ENCODE peak calls at places on chromosomes 5 and 9, in six cellular contexts. Y, V, U, W, J and K are unnamed samples.

GRCh38 chr5:32712463-32713395 is 1.6 kb downstream of the NPR3 start:
- DNase-seq in V (no peak), J (no peak), W (peak), Y (no peak), U (no peak), K (no peak)

GRCh38 chr5:18037718-18038117 is 403.5 kb downstream of the TAF11L14 start:
- DNase-seq in W (no peak), J (no peak), Y (no peak), U (no peak), V (no peak), K (peak)

GRCh38 chr5:132810605-132811004 is 2.5 kb upstream of the SOWAHA start:
- DNase-seq in J (no peak), V (no peak), Y (no peak), W (no peak), U (no peak), K (no peak)

GRCh38 chr9:73219985-73220626 is 68.4 kb downstream of the ANXA1 start:
- DNase-seq in V (peak), W (no peak), U (no peak), J (no peak), Y (no peak), K (peak)

GRCh38 chr5:55864606-55865541 is 13.7 kb downstream of the IL31RA start:
- DNase-seq in Y (no peak), U (no peak), W (no peak), J (no peak), V (no peak), K (peak)

GRCh38 chr5:169223595-169223953 is 77.4 kb downstream of the SLIT3 start:
- DNase-seq in U (no peak), W (no peak), Y (no peak), J (no peak), V (no peak), K (no peak)

GRCh38 chr9:22111871-22112247 is 102.8 kb upstream of the CDKN2B start:
- DNase-seq in J (no peak), V (no peak), W (no peak), Y (no peak), U (no peak), K (peak)

GRCh38 chr5:65268520-65268919 is 213.2 kb downstream of the ADAMTS6 start:
- DNase-seq in Y (no peak), W (no peak), U (no peak), V (no peak), J (no peak), K (no peak)

GRCh38 chr5:8253376-8253775 is 384.4 kb downstream of the MTRR start:
- DNase-seq in V (no peak), J (no peak), Y (no peak), W (no peak), U (no peak), K (no peak)

GRCh38 chr9:133127340-133127981 is 6.4 kb upstream of the RALGDS start:
- DNase-seq in W (peak), V (no peak), J (no peak), Y (peak), U (peak), K (no peak)

GRCh38 chr5:72288923-72289322 is 31.1 kb downstream of the MRPS27 start:
- DNase-seq in U (no peak), V (no peak), W (no peak), J (peak), Y (no peak), K (no peak)

GRCh38 chr9:88959727-88960469 is 31.4 kb upstream of the S1PR3 start:
- DNase-seq in J (no peak), V (no peak), W (no peak), Y (no peak), U (no peak), K (no peak)

GRCh38 chr9:134230942-134231325 is 66.6 kb upstream of the RNU6ATAC start:
- DNase-seq in W (peak), U (no peak), V (no peak), J (no peak), Y (no peak), K (peak)

GRCh38 chr5:96381526-96381925 is 51.5 kb downstream of the PCSK1 start:
- DNase-seq in Y (no peak), W (no peak), V (no peak), U (no peak), J (peak), K (peak)

GRCh38 chr9:107425110-107426025 is 64.2 kb downstream of the KLF4 start:
- DNase-seq in Y (no peak), W (peak), V (no peak), U (peak), J (peak), K (peak)

GRCh38 chr5:98771389-98772109 is 1.9 kb upstream of the RGMB start:
- DNase-seq in U (peak), W (no peak), J (peak), V (peak), Y (peak), K (peak)

GRCh38 chr5:176789873-176790615 is 20.3 kb upstream of the UNC5A start:
- DNase-seq in J (no peak), W (no peak), Y (no peak), V (no peak), U (no peak), K (no peak)

GRCh38 chr5:177362102-177362868 is 4.6 kb downstream of the RGS14 start:
- DNase-seq in U (no peak), J (no peak), W (peak), Y (no peak), V (no peak), K (no peak)

GRCh38 chr5:157535042-157535865 is 40.3 kb downstream of the ADAM19 start:
- DNase-seq in J (peak), Y (no peak), V (no peak), W (no peak), U (peak), K (peak)

GRCh38 chr5:143882520-143882919 is 70.6 kb downstream of the HMHB1 start:
- DNase-seq in Y (no peak), U (no peak), W (no peak), J (no peak), V (no peak), K (peak)

GRCh38 chr5:37553720-37554402 is 174.7 kb downstream of the WDR70 start:
- DNase-seq in V (no peak), Y (no peak), U (no peak), J (no peak), W (no peak), K (peak)

GRCh38 chr5:104237574-104237973 is 675.0 kb upstream of the NUDT12 start:
- DNase-seq in W (no peak), Y (no peak), V (no peak), U (no peak), J (no peak), K (no peak)

GRCh38 chr5:143890475-143890874 is 78.5 kb downstream of the HMHB1 start:
- DNase-seq in J (no peak), Y (no peak), V (no peak), U (no peak), W (no peak), K (peak)

GRCh38 chr9:26725573-26725972 is 167.0 kb downstream of the CAAP1 start:
- DNase-seq in Y (no peak), J (no peak), W (no peak), V (no peak), U (no peak), K (no peak)

GRCh38 chr5:95759634-95760033 is 28.5 kb downstream of the RHOBTB3 start:
- DNase-seq in Y (no peak), W (no peak), V (no peak), J (no peak), U (no peak), K (peak)

GRCh38 chr9:4842734-4843133 is 50.0 kb downstream of the RCL1 start:
- DNase-seq in U (no peak), Y (no peak), W (no peak), J (no peak), V (no peak), K (no peak)

GRCh38 chr9:136791466-136792276 is 527 bp downstream of the TMEM141 start:
- DNase-seq in U (peak), W (peak), Y (peak), V (no peak), J (peak), K (no peak)

GRCh38 chr5:103669615-103670014 is 107.0 kb upstream of the NUDT12 start:
- DNase-seq in V (no peak), U (no peak), J (no peak), Y (no peak), W (no peak), K (no peak)

GRCh38 chr5:140246378-140247122 is 56.4 kb downstream of the PFDN1 start:
- DNase-seq in V (no peak), U (peak), J (peak), W (no peak), Y (no peak), K (peak)

GRCh38 chr5:76303917-76304316 is 99.2 kb upstream of the IQGAP2 start:
- DNase-seq in U (no peak), Y (peak), J (no peak), W (no peak), V (peak), K (no peak)

GRCh38 chr9:2771661-2772060 is 54.4 kb downstream of the KCNV2 start:
- DNase-seq in W (no peak), U (no peak), V (no peak), Y (no peak), J (no peak), K (peak)

GRCh38 chr5:154603978-154604679 is 126.1 kb upstream of the HAND1 start:
- DNase-seq in U (no peak), W (no peak), Y (no peak), V (no peak), J (no peak), K (peak)

GRCh38 chr5:172873513-172873912 is 39.5 kb downstream of the ERGIC1 start:
- DNase-seq in Y (no peak), W (no peak), J (no peak), V (no peak), U (no peak), K (no peak)

GRCh38 chr5:50867140-50867539 is 200.7 kb downstream of the PARP8 start:
- DNase-seq in Y (no peak), V (no peak), U (no peak), J (no peak), W (no peak), K (no peak)

GRCh38 chr5:14581333-14581890 is at the start of gene OTULINL:
- DNase-seq in U (peak), Y (peak), W (peak), V (no peak), J (peak), K (peak)

GRCh38 chr5:80747922-80748321 is 93.1 kb upstream of the DHFR start:
- DNase-seq in V (no peak), U (no peak), J (no peak), Y (no peak), W (no peak), K (no peak)

GRCh38 chr5:149707097-149707496 is 23.0 kb upstream of the PPARGC1B start:
- DNase-seq in W (no peak), J (no peak), V (no peak), Y (no peak), U (no peak), K (no peak)

GRCh38 chr9:91714020-91714721 is 235.9 kb downstream of the ROR2 start:
- DNase-seq in W (peak), V (no peak), J (peak), U (no peak), Y (no peak), K (peak)
- H3K4me3 ChIP-seq in W (peak), V (peak), J (peak), U (peak), Y (no peak), K (peak)

GRCh38 chr9:129175825-129176633 is 2.0 kb downstream of the IER5L start:
- DNase-seq in V (peak), W (peak), J (peak), U (peak), Y (peak), K (peak)
- H3K4me3 ChIP-seq in V (peak), W (peak), J (peak), U (peak), Y (peak), K (peak)

GRCh38 chr5:155728146-155728856 is 598.7 kb upstream of the SGCD start:
- DNase-seq in W (peak), U (peak), Y (peak), V (no peak), J (peak), K (peak)
- H3K4me3 ChIP-seq in W (peak), U (peak), Y (no peak), V (no peak), J (peak), K (no peak)

DNA sequence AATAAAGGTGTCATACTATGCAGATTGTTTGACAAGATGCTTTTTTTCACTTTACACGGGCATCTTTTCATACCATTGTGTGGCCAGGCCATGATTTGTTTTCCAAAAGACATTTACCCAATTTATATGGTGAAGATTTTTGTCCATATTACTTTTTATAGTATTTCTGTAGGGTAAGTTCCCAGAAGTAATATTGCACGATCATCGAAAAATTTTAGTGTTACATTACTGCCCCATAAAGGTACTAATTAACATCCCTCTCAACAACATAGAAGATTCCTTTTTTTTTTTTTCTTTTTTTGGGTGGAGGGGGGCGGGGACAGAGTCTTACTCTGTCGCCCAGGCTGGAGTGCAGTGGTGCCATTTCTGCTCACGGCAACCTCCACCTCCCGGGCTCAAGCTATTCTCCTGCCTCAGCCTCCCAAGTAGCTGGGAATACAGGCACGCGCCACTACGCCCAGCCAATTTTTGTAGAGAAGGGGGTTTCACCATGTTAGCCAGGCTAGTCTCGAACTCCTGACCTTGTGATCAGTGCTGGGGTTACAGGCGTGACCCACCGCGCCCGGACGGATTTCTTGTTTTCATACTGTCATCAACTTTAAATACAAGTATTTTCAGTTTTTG is 1.2 kb upstream of the ROPN1L start:
- DNase-seq in W (no peak), Y (no peak), J (no peak), U (no peak), V (no peak), K (no peak)
- H3K4me3 ChIP-seq in W (peak), Y (no peak), J (peak), U (peak), V (no peak), K (no peak)

GRCh38 chr9:122394265-122395242 is 23.7 kb downstream of the PTGS1 start:
- DNase-seq in W (no peak), V (no peak), J (peak), U (peak), Y (no peak), K (peak)
- H3K4me3 ChIP-seq in W (no peak), V (no peak), J (no peak), U (no peak), Y (no peak), K (no peak)

DNA sequence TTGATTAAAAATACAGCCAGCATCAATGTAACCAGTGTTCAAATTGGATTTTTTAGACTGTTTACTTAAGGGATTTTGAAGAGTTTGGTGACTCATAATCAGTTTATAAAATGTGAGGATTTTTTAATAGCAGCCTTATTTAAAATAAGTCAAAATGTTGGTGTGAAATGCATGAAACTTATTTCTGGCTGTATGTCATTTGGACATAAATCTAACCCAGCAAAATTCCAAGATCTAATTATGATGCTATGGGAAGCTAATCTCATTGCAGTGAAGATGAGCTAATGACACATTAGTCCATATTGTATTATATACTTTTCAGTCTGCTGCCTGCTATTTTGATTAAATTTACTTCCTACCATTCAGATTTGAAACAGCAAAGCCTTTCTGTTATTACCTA is 140.3 kb downstream of the AOPEP start:
- DNase-seq in Y (no peak), J (no peak), W (no peak), V (no peak), U (no peak), K (peak)
- H3K4me3 ChIP-seq in Y (no peak), J (no peak), W (no peak), V (no peak), U (no peak), K (no peak)

GRCh38 chr9:33750307-33750838 is 45.0 kb upstream of the PRSS3 start:
- DNase-seq in V (no peak), J (peak), W (no peak), Y (no peak), U (no peak), K (peak)
- H3K4me3 ChIP-seq in V (no peak), J (peak), W (no peak), Y (no peak), U (no peak), K (peak)

DNA sequence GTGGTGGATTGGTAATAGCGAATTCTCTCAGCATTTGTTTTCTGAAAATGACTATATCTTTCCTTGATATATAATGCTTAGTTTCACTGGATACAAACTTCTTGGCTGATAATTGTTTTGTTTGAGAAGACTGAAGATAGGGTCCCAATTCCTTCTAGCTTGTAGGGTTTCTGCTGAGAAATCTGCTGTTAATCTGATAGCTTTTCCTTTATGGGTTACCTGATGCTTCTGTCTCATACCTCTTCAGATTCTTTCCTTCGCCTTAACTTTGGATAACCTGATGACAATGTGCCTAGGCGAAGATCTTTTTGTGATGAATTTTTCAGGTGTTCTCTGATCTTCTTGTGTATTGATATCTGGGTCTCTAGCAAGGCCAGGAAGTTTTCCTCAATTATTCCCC is 94.7 kb upstream of the ACO1 start:
- DNase-seq in V (no peak), Y (no peak), W (no peak), U (no peak), J (no peak), K (no peak)
- H3K4me3 ChIP-seq in V (no peak), Y (no peak), W (no peak), U (no peak), J (no peak), K (no peak)